ENCODE peak calls at places on chromosome 1, in eight cellular contexts. B is tibial nerve, K is mammary epithelial cell, H is neural progenitor cell, J is osteoblast, R is esophagus squamous epithelium, E is uterus, Y is lower lobe of right lung. S is an unnamed sample.

GRCh38 chr1:187842406-187843165 is 1013.8 kb downstream of the PLA2G4A start:
- DNase-seq in K (peak), E (peak), B (no peak), R (no peak), J (no peak), H (peak), Y (no peak), S (peak)

GRCh38 chr1:181812211-181812610 is 249.3 kb downstream of the ZNF648 start:
- DNase-seq in B (no peak), Y (no peak), E (no peak), R (no peak), J (no peak), H (peak), K (no peak), S (no peak)

GRCh38 chr1:7221823-7222462 is 436.7 kb downstream of the CAMTA1 start:
- DNase-seq in Y (no peak), H (no peak), J (no peak), E (no peak), B (no peak), K (no peak), R (no peak), S (no peak)

GRCh38 chr1:22914633-22915217 is 57.9 kb downstream of the LACTBL1 start:
- DNase-seq in J (peak), H (peak), R (no peak), K (no peak), E (no peak), B (no peak), Y (no peak), S (no peak)

GRCh38 chr1:154961497-154962237 is at the start of gene PYGO2:
- DNase-seq in J (peak), R (no peak), H (peak), B (peak), Y (peak), K (peak), E (peak), S (peak)

GRCh38 chr1:82446251-82446650 is 645.5 kb downstream of the ADGRL2 start:
- DNase-seq in E (no peak), R (no peak), J (no peak), K (no peak), Y (no peak), B (no peak), H (no peak), S (no peak)

GRCh38 chr1:99756598-99756997 is 9.8 kb downstream of the FRRS1 start:
- DNase-seq in K (peak), B (no peak), R (no peak), E (no peak), J (peak), H (no peak), Y (no peak), S (no peak)

GRCh38 chr1:79355073-79355472 is 348.5 kb upstream of the ADGRL4 start:
- DNase-seq in J (peak), K (peak), E (no peak), B (no peak), R (no peak), Y (no peak), H (no peak), S (no peak)

GRCh38 chr1:10651377-10651776 is 145.1 kb downstream of the CASZ1 start:
- DNase-seq in Y (peak), E (no peak), R (no peak), B (no peak), H (peak), J (no peak), K (no peak), S (no peak)

GRCh38 chr1:47931395-47931794 is 65.8 kb downstream of the TRABD2B start:
- DNase-seq in R (no peak), B (no peak), H (no peak), E (no peak), K (peak), J (no peak), Y (no peak), S (peak)

GRCh38 chr1:212630159-212630900 is 21.8 kb downstream of the ATF3 start:
- DNase-seq in B (peak), R (peak), K (no peak), Y (peak), H (peak), E (peak), J (peak), S (peak)

GRCh38 chr1:232578681-232579195 is 51.2 kb downstream of the SIPA1L2 start:
- DNase-seq in K (no peak), R (no peak), H (peak), J (no peak), E (no peak), Y (no peak), B (no peak), S (peak)
- H3K4me3 ChIP-seq in K (no peak), R (no peak), H (no peak), J (no peak), E (no peak), Y (no peak), B (no peak), S (peak)

GRCh38 chr1:88802950-88803349 is 88.4 kb downstream of the GTF2B start:
- DNase-seq in J (no peak), K (peak), E (no peak), H (no peak), R (no peak), Y (no peak), B (no peak), S (no peak)

GRCh38 chr1:88800382-88801051 is 90.8 kb downstream of the GTF2B start:
- DNase-seq in R (no peak), H (peak), J (peak), B (peak), K (no peak), E (no peak), Y (no peak), S (peak)

GRCh38 chr1:88802404-88802803 is 89.0 kb downstream of the GTF2B start:
- DNase-seq in E (no peak), J (no peak), H (no peak), B (no peak), R (no peak), Y (no peak), K (no peak), S (no peak)

GRCh38 chr1:88801575-88802208 is 89.7 kb downstream of the GTF2B start:
- DNase-seq in K (peak), B (no peak), J (no peak), E (no peak), R (no peak), H (no peak), Y (no peak), S (no peak)

DNA sequence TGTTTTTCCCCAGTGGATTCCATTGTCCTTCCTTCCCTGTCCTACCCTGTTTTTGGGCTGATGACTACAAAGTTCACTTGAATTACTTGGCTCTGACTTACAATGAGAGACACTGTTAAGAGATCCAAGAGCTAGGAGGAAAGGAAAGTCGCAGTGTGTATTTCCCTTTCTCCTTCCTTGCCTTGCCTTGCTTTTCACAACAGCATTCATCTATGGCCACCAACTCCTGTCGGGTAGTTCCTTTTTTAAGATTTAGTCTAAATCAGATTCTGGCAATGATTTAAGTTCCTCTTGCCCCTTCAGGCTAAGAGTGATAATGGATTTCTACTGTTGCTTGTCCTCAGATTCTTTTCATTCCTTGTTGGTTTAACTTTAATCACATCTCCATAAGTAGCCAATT is 91.9 kb downstream of the GTF2B start:
- DNase-seq in Y (no peak), R (no peak), H (no peak), K (no peak), J (no peak), B (no peak), E (no peak), S (no peak)
- H3K27ac ChIP-seq in Y (no peak), R (no peak), H (peak), K (no peak), J (no peak), B (no peak), E (no peak), S (no peak)

DNA sequence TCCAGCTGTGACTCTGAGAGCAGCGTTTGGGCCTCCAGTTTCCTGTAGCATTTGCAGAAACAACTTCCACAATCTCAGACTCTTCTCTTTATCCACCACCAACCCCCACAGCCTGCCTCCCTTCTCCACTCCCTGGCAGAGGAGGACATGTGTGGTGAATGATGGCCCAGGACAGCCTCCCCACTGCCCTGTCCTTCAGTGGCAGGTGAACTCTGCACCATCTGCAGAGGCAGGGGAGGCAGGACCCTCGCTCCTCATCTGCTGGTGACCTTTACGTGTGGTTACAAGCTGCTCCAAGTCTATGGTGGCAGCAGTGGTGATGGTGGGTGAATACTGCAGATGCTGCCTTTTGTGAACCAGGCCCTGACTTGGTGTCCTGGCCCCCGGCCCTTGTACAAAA is 82.0 kb downstream of the FCRL5 start:
- DNase-seq in H (no peak), J (no peak), R (no peak), B (no peak), Y (no peak), E (no peak), K (no peak), S (peak)
- H3K4me3 ChIP-seq in H (no peak), J (no peak), R (no peak), B (no peak), Y (no peak), E (no peak), K (no peak), S (no peak)

GRCh38 chr1:186220911-186221310 is 154.1 kb downstream of the TPR start:
- DNase-seq in K (no peak), J (no peak), E (no peak), R (no peak), B (no peak), Y (no peak), H (no peak), S (no peak)

GRCh38 chr1:186225089-186225488 is 150.0 kb downstream of the TPR start:
- DNase-seq in J (no peak), B (no peak), E (no peak), K (no peak), H (no peak), Y (no peak), R (no peak), S (no peak)

GRCh38 chr1:186218661-186219352 is 156.2 kb downstream of the TPR start:
- DNase-seq in E (no peak), H (no peak), K (no peak), R (no peak), B (no peak), Y (no peak), J (peak), S (peak)

GRCh38 chr1:186214816-186215215 is 160.2 kb downstream of the TPR start:
- DNase-seq in Y (no peak), K (no peak), R (no peak), J (peak), E (no peak), H (no peak), B (no peak), S (no peak)

GRCh38 chr1:186220101-186220500 is 155.0 kb downstream of the TPR start:
- DNase-seq in B (no peak), K (no peak), R (no peak), Y (no peak), H (no peak), E (no peak), J (no peak), S (no peak)
- H3K27ac ChIP-seq in B (no peak), K (no peak), R (no peak), Y (no peak), H (no peak), E (no peak), J (no peak), S (peak)